ENCODE peak calls at places on chromosomes 7 and 10, in seven cellular contexts. I is fibroblast of lung, G is heart left ventricle, Q is K562, X is Panc1, T is spleen, Y is ovary. K is an unnamed sample.

GRCh38 chr10:86757110-86757790 is 831 bp downstream of the BMPR1A start:
- DNase-seq in X (no peak), T (peak; percentile 83), Y (peak; percentile 64), I (peak; percentile 70), G (peak; percentile 45), Q (peak; percentile 17), K (no peak)

GRCh38 chr7:30348083-30348560 is 63.7 kb downstream of the ZNRF2 start:
- DNase-seq in Y (no peak), Q (peak; percentile 16), I (peak; percentile 85), X (peak; percentile 64), T (no peak), G (no peak), K (peak; percentile 62)

GRCh38 chr7:44617225-44617885 is 10.9 kb downstream of the OGDH start:
- DNase-seq in T (no peak), I (peak; percentile 55), Q (no peak), Y (no peak), X (no peak), G (no peak), K (no peak)

GRCh38 chr10:92267343-92267742 is 23.5 kb downstream of the CPEB3 start:
- DNase-seq in X (no peak), Q (no peak), Y (no peak), I (no peak), G (no peak), T (no peak), K (no peak)

GRCh38 chr10:663844-664243 is 25.6 kb downstream of the DIP2C start:
- DNase-seq in G (no peak), Y (no peak), T (no peak), I (no peak), Q (no peak), X (no peak), K (no peak)

GRCh38 chr10:92573091-92573797 is 649 bp downstream of the IDE start:
- DNase-seq in I (peak; percentile 47), G (no peak), X (no peak), T (peak; percentile 80), Y (peak; percentile 27), Q (no peak), K (no peak)

GRCh38 chr10:78457804-78458483 is 424.3 kb downstream of the RPS24 start:
- DNase-seq in T (no peak), Q (no peak), Y (no peak), I (peak; percentile 71), G (peak; percentile 1), X (no peak), K (peak; percentile 4)

GRCh38 chr10:75304313-75304712 is 68.6 kb upstream of the COMTD1 start:
- DNase-seq in T (no peak), X (no peak), G (no peak), Q (no peak), I (peak; percentile 15), Y (no peak), K (no peak)

GRCh38 chr10:91022924-91023707 is 102.2 kb upstream of the ANKRD1 start:
- DNase-seq in Y (no peak), Q (no peak), T (no peak), X (no peak), G (no peak), I (peak; percentile 15), K (no peak)
- H3K4me1 ChIP-seq in Y (peaks cover 20% of the 10 kb centered on the region), Q (no peaks in the 10 kb centered on the region), T (no peaks in the 10 kb centered on the region), X (no peaks in the 10 kb centered on the region), G (peaks cover 34% of the 10 kb centered on the region), I (peaks cover 2% of the 10 kb centered on the region), K (no peaks in the 10 kb centered on the region)

GRCh38 chr10:96271017-96271815 is at the start of gene BLNK:
- DNase-seq in G (peak; percentile 64), T (peak; percentile 82), Y (no peak), X (no peak), I (peak; percentile 64), Q (no peak), K (no peak)
- H3K4me3 ChIP-seq in G (peak within 1 kb of the TSS; percentile 35), T (peak within 1 kb of the TSS; percentile 47), Y (no peak within 1 kb of the TSS), X (no peak within 1 kb of the TSS), I (peak within 1 kb of the TSS; percentile 23), Q (no peak within 1 kb of the TSS), K (peak within 1 kb of the TSS; percentile 5)

GRCh38 chr7:5320802-5321396 is 38.2 kb downstream of the SLC29A4 start:
- DNase-seq in G (no peak), X (no peak), T (no peak), Y (no peak), Q (no peak), I (no peak), K (no peak)
- H3K36me3 ChIP-seq in G (peaks cover 23% of the 10 kb centered on the region), X (peaks cover 2% of the 10 kb centered on the region), T (peaks cover 57% of the 10 kb centered on the region), Y (peaks cover 3% of the 10 kb centered on the region), Q (peaks cover under 1% of the 10 kb centered on the region), I (peaks cover 12% of the 10 kb centered on the region), K (peaks cover 51% of the 10 kb centered on the region)

GRCh38 chr7:68789597-68789996 is 808.7 kb upstream of the AUTS2 start:
- DNase-seq in X (no peak), Q (no peak), T (no peak), I (no peak), G (no peak), Y (no peak), K (no peak)

GRCh38 chr7:68783671-68784070 is 814.6 kb upstream of the AUTS2 start:
- DNase-seq in Q (no peak), I (no peak), G (no peak), X (no peak), Y (no peak), T (no peak), K (no peak)

GRCh38 chr7:68792351-68792750 is 805.9 kb upstream of the AUTS2 start:
- DNase-seq in X (no peak), Y (no peak), I (no peak), G (no peak), Q (no peak), T (no peak), K (no peak)

GRCh38 chr7:68785036-68785435 is 813.2 kb upstream of the AUTS2 start:
- DNase-seq in G (no peak), T (no peak), Q (no peak), X (no peak), Y (no peak), I (no peak), K (no peak)

DNA sequence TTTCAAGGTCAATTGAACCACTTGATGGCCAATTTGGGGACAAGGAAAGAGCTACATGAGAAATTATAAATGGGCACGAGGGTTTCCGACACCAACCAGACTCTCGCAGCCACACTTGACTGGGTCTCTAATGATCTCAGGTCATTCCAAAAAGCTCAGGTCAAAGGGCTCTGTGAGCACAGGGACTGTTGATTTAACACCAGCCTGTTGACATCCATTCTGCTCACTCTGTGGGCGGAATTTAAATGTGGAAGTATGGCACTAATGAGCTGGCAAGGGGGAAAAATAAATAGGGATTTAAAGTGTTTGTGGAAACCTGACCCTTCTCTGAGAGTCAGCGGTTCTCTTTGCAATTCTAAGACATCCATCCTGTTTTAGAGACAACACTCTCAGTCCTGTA is 810.7 kb upstream of the AUTS2 start:
- DNase-seq in I (no peak), X (no peak), T (no peak), Y (no peak), G (no peak), Q (no peak), K (no peak)
- H3K4me1 ChIP-seq in I (no peaks in the 10 kb centered on the region), X (no peaks in the 10 kb centered on the region), T (no peaks in the 10 kb centered on the region), Y (no peaks in the 10 kb centered on the region), G (no peaks in the 10 kb centered on the region), Q (no peaks in the 10 kb centered on the region), K (no peaks in the 10 kb centered on the region)

K was measured in RWPE2.